ENCODE peak calls at places on chromosomes 7 and 10, in nine cellular contexts. K is GM04503, V is memory B cell, E is HS-5, Z is NCI-H1436, G is T-helper 1 cell, C is HuH-7.5, W is anterior cingulate cortex, Y is heart right ventricle. O is an unnamed sample.

GRCh38 chr10:95406651-95407280 is 116.0 kb upstream of the PDLIM1 start:
- DNase-seq in K (no peak), V (no peak), E (no peak), Z (no peak), G (no peak), C (peak), W (peak), Y (peak), O (peak)

GRCh38 chr7:43585521-43585920 is 2.6 kb downstream of the STK17A start:
- DNase-seq in K (no peak), V (no peak), E (no peak), Z (no peak), G (no peak), C (no peak), W (no peak), Y (no peak), O (no peak)

GRCh38 chr10:120495226-120495625 is 38.2 kb downstream of the PLPP4 start:
- DNase-seq in K (no peak), V (no peak), E (no peak), Z (no peak), G (no peak), C (no peak), W (no peak), Y (no peak), O (no peak)

GRCh38 chr10:12448729-12449391 is 99.5 kb downstream of the CAMK1D start:
- DNase-seq in K (peak), V (peak), E (peak), Z (no peak), G (peak), C (no peak), W (no peak), Y (no peak), O (peak)

GRCh38 chr10:94183666-94184264 is 179.0 kb downstream of the NOC3L start:
- DNase-seq in K (peak), V (no peak), E (peak), Z (no peak), G (no peak), C (no peak), W (no peak), Y (no peak), O (no peak)

GRCh38 chr7:123051916-123052315 is 56.4 kb upstream of the TAS2R16 start:
- DNase-seq in K (no peak), V (no peak), E (no peak), Z (no peak), G (no peak), C (no peak), W (no peak), Y (no peak), O (no peak)

GRCh38 chr10:70931168-70931805 is 42.9 kb upstream of the PCBD1 start:
- DNase-seq in K (no peak), V (no peak), E (peak), Z (no peak), G (no peak), C (no peak), W (no peak), Y (no peak), O (no peak)

GRCh38 chr10:78627254-78627795 is 441.4 kb upstream of the ZMIZ1 start:
- DNase-seq in K (no peak), V (no peak), E (no peak), Z (no peak), G (no peak), C (no peak), W (no peak), Y (no peak), O (no peak)

GRCh38 chr7:158123214-158123613 is 464.4 kb downstream of the PTPRN2 start:
- DNase-seq in K (no peak), V (no peak), E (no peak), Z (no peak), G (no peak), C (no peak), W (no peak), Y (no peak), O (no peak)

GRCh38 chr10:42975005-42975493 is 101.8 kb upstream of the RET start:
- DNase-seq in K (no peak), V (no peak), E (no peak), Z (no peak), G (no peak), C (no peak), W (no peak), Y (peak), O (no peak)

GRCh38 chr7:78218051-78218450 is 419.5 kb downstream of the PHTF2 start:
- DNase-seq in K (no peak), V (no peak), E (no peak), Z (no peak), G (no peak), C (no peak), W (no peak), Y (no peak), O (no peak)

GRCh38 chr7:147639037-147639436 is 951.5 kb upstream of the C7orf33 start:
- DNase-seq in K (no peak), V (no peak), E (no peak), Z (no peak), G (no peak), C (no peak), W (no peak), Y (no peak), O (no peak)

GRCh38 chr10:805635-806305 is 116.3 kb upstream of the DIP2C start:
- DNase-seq in K (no peak), V (no peak), E (no peak), Z (no peak), G (no peak), C (no peak), W (no peak), Y (no peak), O (no peak)

O was measured in COLO829.